ENCODE peak calls at places on chromosome 4, in eight cellular contexts. One of them, this sample, is unnamed.

GRCh38 chr4:97548943-97549583 is 594.2 kb downstream of the STPG2 start:
- DNase-seq in stimulated activated CD4-positive, alpha-beta T cell treated with anti-CD3 and anti-CD28 coated beads, TNF-alpha, amount 100 ng/mL, for 48 hours: no peak
- DNase-seq in foreskin fibroblast: no peak
- DNase-seq in COR-L47: no peak
- DNase-seq in stimulated activated CD8-positive, alpha-beta memory T cell treated with anti-CD3 and anti-CD28 coated beads, Interleukin-2, amount 100 ng/mL, for 48 hours: no peak
- DNase-seq in HCT116: peak
- DNase-seq in GM20000: peak
- DNase-seq in mesothelial cell of epicardium: no peak
- DNase-seq in this sample: no peak

GRCh38 chr4:54550415-54551171 is 107.2 kb upstream of the KIT start:
- DNase-seq in stimulated activated CD8-positive, alpha-beta memory T cell treated with anti-CD3 and anti-CD28 coated beads, Interleukin-2, amount 100 ng/mL, for 48 hours: no peak
- DNase-seq in foreskin fibroblast: peak
- DNase-seq in COR-L47: no peak
- DNase-seq in stimulated activated CD4-positive, alpha-beta T cell treated with anti-CD3 and anti-CD28 coated beads, TNF-alpha, amount 100 ng/mL, for 48 hours: no peak
- DNase-seq in mesothelial cell of epicardium: no peak
- DNase-seq in HCT116: no peak
- DNase-seq in GM20000: no peak
- DNase-seq in this sample: no peak

GRCh38 chr4:742096-742741 is 36.6 kb downstream of the PCGF3 start:
- DNase-seq in COR-L47: no peak
- DNase-seq in stimulated activated CD8-positive, alpha-beta memory T cell treated with anti-CD3 and anti-CD28 coated beads, Interleukin-2, amount 100 ng/mL, for 48 hours: no peak
- DNase-seq in HCT116: no peak
- DNase-seq in foreskin fibroblast: no peak
- DNase-seq in GM20000: no peak
- DNase-seq in mesothelial cell of epicardium: no peak
- DNase-seq in stimulated activated CD4-positive, alpha-beta T cell treated with anti-CD3 and anti-CD28 coated beads, TNF-alpha, amount 100 ng/mL, for 48 hours: no peak
- DNase-seq in this sample: no peak

GRCh38 chr4:165208741-165209388 is 1.5 kb downstream of the KLHL2 start:
- DNase-seq in stimulated activated CD4-positive, alpha-beta T cell treated with anti-CD3 and anti-CD28 coated beads, TNF-alpha, amount 100 ng/mL, for 48 hours: no peak
- DNase-seq in GM20000: no peak
- DNase-seq in COR-L47: peak
- DNase-seq in foreskin fibroblast: no peak
- DNase-seq in mesothelial cell of epicardium: no peak
- DNase-seq in HCT116: no peak
- DNase-seq in stimulated activated CD8-positive, alpha-beta memory T cell treated with anti-CD3 and anti-CD28 coated beads, Interleukin-2, amount 100 ng/mL, for 48 hours: no peak
- DNase-seq in this sample: no peak

GRCh38 chr4:186297013-186297645 is 31.1 kb downstream of the F11 start:
- DNase-seq in stimulated activated CD8-positive, alpha-beta memory T cell treated with anti-CD3 and anti-CD28 coated beads, Interleukin-2, amount 100 ng/mL, for 48 hours: no peak
- DNase-seq in stimulated activated CD4-positive, alpha-beta T cell treated with anti-CD3 and anti-CD28 coated beads, TNF-alpha, amount 100 ng/mL, for 48 hours: no peak
- DNase-seq in mesothelial cell of epicardium: no peak
- DNase-seq in HCT116: peak
- DNase-seq in foreskin fibroblast: peak
- DNase-seq in COR-L47: peak
- DNase-seq in GM20000: peak
- DNase-seq in this sample: no peak

GRCh38 chr4:30802622-30803323 is 82.6 kb downstream of the PCDH7 start:
- DNase-seq in HCT116: peak
- DNase-seq in foreskin fibroblast: peak
- DNase-seq in COR-L47: no peak
- DNase-seq in stimulated activated CD4-positive, alpha-beta T cell treated with anti-CD3 and anti-CD28 coated beads, TNF-alpha, amount 100 ng/mL, for 48 hours: no peak
- DNase-seq in GM20000: no peak
- DNase-seq in stimulated activated CD8-positive, alpha-beta memory T cell treated with anti-CD3 and anti-CD28 coated beads, Interleukin-2, amount 100 ng/mL, for 48 hours: no peak
- DNase-seq in mesothelial cell of epicardium: no peak
- DNase-seq in this sample: no peak

GRCh38 chr4:182766851-182767250 is 150.3 kb downstream of the DCTD start:
- DNase-seq in mesothelial cell of epicardium: no peak
- DNase-seq in HCT116: no peak
- DNase-seq in stimulated activated CD8-positive, alpha-beta memory T cell treated with anti-CD3 and anti-CD28 coated beads, Interleukin-2, amount 100 ng/mL, for 48 hours: no peak
- DNase-seq in foreskin fibroblast: no peak
- DNase-seq in COR-L47: no peak
- DNase-seq in GM20000: no peak
- DNase-seq in stimulated activated CD4-positive, alpha-beta T cell treated with anti-CD3 and anti-CD28 coated beads, TNF-alpha, amount 100 ng/mL, for 48 hours: no peak
- DNase-seq in this sample: no peak

GRCh38 chr4:101280866-101281600 is 66.3 kb downstream of the PPP3CA start:
- DNase-seq in stimulated activated CD4-positive, alpha-beta T cell treated with anti-CD3 and anti-CD28 coated beads, TNF-alpha, amount 100 ng/mL, for 48 hours: no peak
- DNase-seq in mesothelial cell of epicardium: no peak
- DNase-seq in GM20000: no peak
- DNase-seq in stimulated activated CD8-positive, alpha-beta memory T cell treated with anti-CD3 and anti-CD28 coated beads, Interleukin-2, amount 100 ng/mL, for 48 hours: no peak
- DNase-seq in foreskin fibroblast: no peak
- DNase-seq in HCT116: no peak
- DNase-seq in COR-L47: no peak
- DNase-seq in this sample: no peak

GRCh38 chr4:137651128-137651527 is 118.8 kb upstream of the PCDH18 start:
- DNase-seq in mesothelial cell of epicardium: no peak
- DNase-seq in foreskin fibroblast: peak
- DNase-seq in stimulated activated CD8-positive, alpha-beta memory T cell treated with anti-CD3 and anti-CD28 coated beads, Interleukin-2, amount 100 ng/mL, for 48 hours: no peak
- DNase-seq in COR-L47: no peak
- DNase-seq in HCT116: no peak
- DNase-seq in GM20000: no peak
- DNase-seq in stimulated activated CD4-positive, alpha-beta T cell treated with anti-CD3 and anti-CD28 coated beads, TNF-alpha, amount 100 ng/mL, for 48 hours: no peak
- DNase-seq in this sample: no peak

GRCh38 chr4:73869130-73870055 is at the start of gene CXCL1:
- DNase-seq in stimulated activated CD8-positive, alpha-beta memory T cell treated with anti-CD3 and anti-CD28 coated beads, Interleukin-2, amount 100 ng/mL, for 48 hours: no peak
- DNase-seq in foreskin fibroblast: peak
- DNase-seq in GM20000: no peak
- DNase-seq in mesothelial cell of epicardium: no peak
- DNase-seq in HCT116: no peak
- DNase-seq in stimulated activated CD4-positive, alpha-beta T cell treated with anti-CD3 and anti-CD28 coated beads, TNF-alpha, amount 100 ng/mL, for 48 hours: no peak
- DNase-seq in COR-L47: no peak
- DNase-seq in this sample: no peak

GRCh38 chr4:170281027-170281426 is 191.3 kb upstream of the AADAT start:
- DNase-seq in HCT116: no peak
- DNase-seq in GM20000: no peak
- DNase-seq in stimulated activated CD4-positive, alpha-beta T cell treated with anti-CD3 and anti-CD28 coated beads, TNF-alpha, amount 100 ng/mL, for 48 hours: no peak
- DNase-seq in stimulated activated CD8-positive, alpha-beta memory T cell treated with anti-CD3 and anti-CD28 coated beads, Interleukin-2, amount 100 ng/mL, for 48 hours: no peak
- DNase-seq in mesothelial cell of epicardium: no peak
- DNase-seq in foreskin fibroblast: no peak
- DNase-seq in COR-L47: no peak
- DNase-seq in this sample: no peak

GRCh38 chr4:57905965-57906364 is 795.8 kb upstream of the IGFBP7 start:
- DNase-seq in stimulated activated CD4-positive, alpha-beta T cell treated with anti-CD3 and anti-CD28 coated beads, TNF-alpha, amount 100 ng/mL, for 48 hours: no peak
- DNase-seq in stimulated activated CD8-positive, alpha-beta memory T cell treated with anti-CD3 and anti-CD28 coated beads, Interleukin-2, amount 100 ng/mL, for 48 hours: no peak
- DNase-seq in foreskin fibroblast: no peak
- DNase-seq in mesothelial cell of epicardium: no peak
- DNase-seq in HCT116: no peak
- DNase-seq in GM20000: no peak
- DNase-seq in COR-L47: no peak
- DNase-seq in this sample: no peak

GRCh38 chr4:163895369-163896005 is 401.0 kb downstream of the TMA16 start:
- DNase-seq in stimulated activated CD8-positive, alpha-beta memory T cell treated with anti-CD3 and anti-CD28 coated beads, Interleukin-2, amount 100 ng/mL, for 48 hours: no peak
- DNase-seq in foreskin fibroblast: no peak
- DNase-seq in stimulated activated CD4-positive, alpha-beta T cell treated with anti-CD3 and anti-CD28 coated beads, TNF-alpha, amount 100 ng/mL, for 48 hours: peak
- DNase-seq in HCT116: no peak
- DNase-seq in GM20000: no peak
- DNase-seq in COR-L47: no peak
- DNase-seq in mesothelial cell of epicardium: no peak
- DNase-seq in this sample: peak

GRCh38 chr4:181688886-181689285 is 554.3 kb upstream of the TENM3 start:
- DNase-seq in foreskin fibroblast: no peak
- DNase-seq in GM20000: no peak
- DNase-seq in mesothelial cell of epicardium: no peak
- DNase-seq in stimulated activated CD8-positive, alpha-beta memory T cell treated with anti-CD3 and anti-CD28 coated beads, Interleukin-2, amount 100 ng/mL, for 48 hours: no peak
- DNase-seq in COR-L47: no peak
- DNase-seq in stimulated activated CD4-positive, alpha-beta T cell treated with anti-CD3 and anti-CD28 coated beads, TNF-alpha, amount 100 ng/mL, for 48 hours: no peak
- DNase-seq in HCT116: no peak
- DNase-seq in this sample: no peak

GRCh38 chr4:176187610-176188009 is 7.8 kb downstream of the SPATA4 start:
- DNase-seq in GM20000: no peak
- DNase-seq in foreskin fibroblast: peak
- DNase-seq in mesothelial cell of epicardium: no peak
- DNase-seq in stimulated activated CD8-positive, alpha-beta memory T cell treated with anti-CD3 and anti-CD28 coated beads, Interleukin-2, amount 100 ng/mL, for 48 hours: no peak
- DNase-seq in HCT116: no peak
- DNase-seq in stimulated activated CD4-positive, alpha-beta T cell treated with anti-CD3 and anti-CD28 coated beads, TNF-alpha, amount 100 ng/mL, for 48 hours: no peak
- DNase-seq in COR-L47: no peak
- DNase-seq in this sample: no peak

GRCh38 chr4:170102426-170102825 is 12.7 kb upstream of the AADAT start:
- DNase-seq in mesothelial cell of epicardium: no peak
- DNase-seq in stimulated activated CD4-positive, alpha-beta T cell treated with anti-CD3 and anti-CD28 coated beads, TNF-alpha, amount 100 ng/mL, for 48 hours: no peak
- DNase-seq in HCT116: no peak
- DNase-seq in foreskin fibroblast: peak
- DNase-seq in COR-L47: no peak
- DNase-seq in GM20000: no peak
- DNase-seq in stimulated activated CD8-positive, alpha-beta memory T cell treated with anti-CD3 and anti-CD28 coated beads, Interleukin-2, amount 100 ng/mL, for 48 hours: no peak
- DNase-seq in this sample: no peak

GRCh38 chr4:187578103-187578502 is 417.5 kb upstream of the ZFP42 start:
- DNase-seq in mesothelial cell of epicardium: no peak
- DNase-seq in HCT116: no peak
- DNase-seq in foreskin fibroblast: no peak
- DNase-seq in stimulated activated CD4-positive, alpha-beta T cell treated with anti-CD3 and anti-CD28 coated beads, TNF-alpha, amount 100 ng/mL, for 48 hours: no peak
- DNase-seq in GM20000: no peak
- DNase-seq in stimulated activated CD8-positive, alpha-beta memory T cell treated with anti-CD3 and anti-CD28 coated beads, Interleukin-2, amount 100 ng/mL, for 48 hours: no peak
- DNase-seq in COR-L47: no peak
- DNase-seq in this sample: no peak

GRCh38 chr4:13484749-13485345 is 707 bp upstream of the RAB28 start:
- DNase-seq in GM20000: no peak
- DNase-seq in HCT116: peak
- DNase-seq in COR-L47: peak
- DNase-seq in foreskin fibroblast: no peak
- DNase-seq in stimulated activated CD4-positive, alpha-beta T cell treated with anti-CD3 and anti-CD28 coated beads, TNF-alpha, amount 100 ng/mL, for 48 hours: no peak
- DNase-seq in stimulated activated CD8-positive, alpha-beta memory T cell treated with anti-CD3 and anti-CD28 coated beads, Interleukin-2, amount 100 ng/mL, for 48 hours: no peak
- DNase-seq in mesothelial cell of epicardium: no peak
- DNase-seq in this sample: peak

GRCh38 chr4:74628808-74629616 is 165.3 kb downstream of the BTC start:
- DNase-seq in GM20000: no peak
- DNase-seq in stimulated activated CD8-positive, alpha-beta memory T cell treated with anti-CD3 and anti-CD28 coated beads, Interleukin-2, amount 100 ng/mL, for 48 hours: no peak
- DNase-seq in HCT116: no peak
- DNase-seq in foreskin fibroblast: peak
- DNase-seq in mesothelial cell of epicardium: no peak
- DNase-seq in stimulated activated CD4-positive, alpha-beta T cell treated with anti-CD3 and anti-CD28 coated beads, TNF-alpha, amount 100 ng/mL, for 48 hours: no peak
- DNase-seq in COR-L47: no peak
- DNase-seq in this sample: no peak

GRCh38 chr4:171924761-171925376 is 111.7 kb downstream of the GALNTL6 start:
- DNase-seq in mesothelial cell of epicardium: no peak
- DNase-seq in HCT116: no peak
- DNase-seq in stimulated activated CD4-positive, alpha-beta T cell treated with anti-CD3 and anti-CD28 coated beads, TNF-alpha, amount 100 ng/mL, for 48 hours: no peak
- DNase-seq in COR-L47: peak
- DNase-seq in GM20000: no peak
- DNase-seq in stimulated activated CD8-positive, alpha-beta memory T cell treated with anti-CD3 and anti-CD28 coated beads, Interleukin-2, amount 100 ng/mL, for 48 hours: no peak
- DNase-seq in foreskin fibroblast: no peak
- DNase-seq in this sample: peak

GRCh38 chr4:75344915-75345314 is 169.3 kb downstream of the RCHY1 start:
- DNase-seq in GM20000: no peak
- DNase-seq in COR-L47: no peak
- DNase-seq in stimulated activated CD4-positive, alpha-beta T cell treated with anti-CD3 and anti-CD28 coated beads, TNF-alpha, amount 100 ng/mL, for 48 hours: no peak
- DNase-seq in HCT116: no peak
- DNase-seq in stimulated activated CD8-positive, alpha-beta memory T cell treated with anti-CD3 and anti-CD28 coated beads, Interleukin-2, amount 100 ng/mL, for 48 hours: no peak
- DNase-seq in mesothelial cell of epicardium: no peak
- DNase-seq in foreskin fibroblast: peak
- DNase-seq in this sample: no peak

GRCh38 chr4:3338976-3339531 is 46.2 kb downstream of the RGS12 start:
- DNase-seq in foreskin fibroblast: no peak
- DNase-seq in GM20000: no peak
- DNase-seq in stimulated activated CD4-positive, alpha-beta T cell treated with anti-CD3 and anti-CD28 coated beads, TNF-alpha, amount 100 ng/mL, for 48 hours: no peak
- DNase-seq in mesothelial cell of epicardium: no peak
- DNase-seq in HCT116: no peak
- DNase-seq in COR-L47: no peak
- DNase-seq in stimulated activated CD8-positive, alpha-beta memory T cell treated with anti-CD3 and anti-CD28 coated beads, Interleukin-2, amount 100 ng/mL, for 48 hours: no peak
- DNase-seq in this sample: no peak

GRCh38 chr4:73964862-73965611 is 16.8 kb downstream of the PF4 start:
- DNase-seq in COR-L47: no peak
- DNase-seq in foreskin fibroblast: no peak
- DNase-seq in stimulated activated CD8-positive, alpha-beta memory T cell treated with anti-CD3 and anti-CD28 coated beads, Interleukin-2, amount 100 ng/mL, for 48 hours: no peak
- DNase-seq in stimulated activated CD4-positive, alpha-beta T cell treated with anti-CD3 and anti-CD28 coated beads, TNF-alpha, amount 100 ng/mL, for 48 hours: no peak
- DNase-seq in HCT116: peak
- DNase-seq in mesothelial cell of epicardium: no peak
- DNase-seq in GM20000: no peak
- DNase-seq in this sample: no peak

GRCh38 chr4:154618708-154619315 is 6.4 kb upstream of the FGG start:
- DNase-seq in GM20000: peak
- DNase-seq in stimulated activated CD4-positive, alpha-beta T cell treated with anti-CD3 and anti-CD28 coated beads, TNF-alpha, amount 100 ng/mL, for 48 hours: peak
- DNase-seq in COR-L47: peak
- DNase-seq in stimulated activated CD8-positive, alpha-beta memory T cell treated with anti-CD3 and anti-CD28 coated beads, Interleukin-2, amount 100 ng/mL, for 48 hours: peak
- DNase-seq in mesothelial cell of epicardium: no peak
- DNase-seq in foreskin fibroblast: peak
- DNase-seq in HCT116: peak
- DNase-seq in this sample: peak

GRCh38 chr4:4762909-4763814 is 96.3 kb upstream of the MSX1 start:
- DNase-seq in GM20000: peak
- DNase-seq in HCT116: peak
- DNase-seq in COR-L47: no peak
- DNase-seq in stimulated activated CD8-positive, alpha-beta memory T cell treated with anti-CD3 and anti-CD28 coated beads, Interleukin-2, amount 100 ng/mL, for 48 hours: no peak
- DNase-seq in foreskin fibroblast: peak
- DNase-seq in stimulated activated CD4-positive, alpha-beta T cell treated with anti-CD3 and anti-CD28 coated beads, TNF-alpha, amount 100 ng/mL, for 48 hours: peak
- DNase-seq in mesothelial cell of epicardium: no peak
- DNase-seq in this sample: no peak

GRCh38 chr4:38873290-38873949 is 5.8 kb downstream of the FAM114A1 start:
- DNase-seq in mesothelial cell of epicardium: no peak
- DNase-seq in stimulated activated CD4-positive, alpha-beta T cell treated with anti-CD3 and anti-CD28 coated beads, TNF-alpha, amount 100 ng/mL, for 48 hours: no peak
- DNase-seq in COR-L47: no peak
- DNase-seq in foreskin fibroblast: no peak
- DNase-seq in GM20000: no peak
- DNase-seq in stimulated activated CD8-positive, alpha-beta memory T cell treated with anti-CD3 and anti-CD28 coated beads, Interleukin-2, amount 100 ng/mL, for 48 hours: no peak
- DNase-seq in HCT116: no peak
- DNase-seq in this sample: no peak

This sample was measured in NCI-H748 treated with DMSO at 0.1 percent for 48 hours.